ENCODE peak calls at places on chromosomes 2 and 18, in five cellular contexts. One of them, this sample, is unnamed.

GRCh38 chr18:68699043-68699442 is 15.9 kb downstream of the TMX3 start:
- DNase-seq in NCI-H446: no peak
- DNase-seq in Peyer's patch: no peak
- DNase-seq in effector CD4-positive, alpha-beta T cell: no peak
- DNase-seq in right cardiac atrium: no peak
- DNase-seq in this sample: no peak

GRCh38 chr18:79965119-79965902 is 868 bp downstream of the HSBP1L1 start:
- DNase-seq in effector CD4-positive, alpha-beta T cell: no peak
- DNase-seq in Peyer's patch: peak
- DNase-seq in NCI-H446: no peak
- DNase-seq in right cardiac atrium: peak
- DNase-seq in this sample: no peak

GRCh38 chr2:226831266-226831665 is 4.6 kb upstream of the RHBDD1 start:
- DNase-seq in right cardiac atrium: no peak
- DNase-seq in effector CD4-positive, alpha-beta T cell: no peak
- DNase-seq in NCI-H446: no peak
- DNase-seq in Peyer's patch: no peak
- DNase-seq in this sample: no peak

GRCh38 chr2:194327196-194327888 is 1329.7 kb upstream of the SLC39A10 start:
- DNase-seq in Peyer's patch: no peak
- DNase-seq in NCI-H446: no peak
- DNase-seq in right cardiac atrium: peak
- DNase-seq in effector CD4-positive, alpha-beta T cell: no peak
- DNase-seq in this sample: no peak

GRCh38 chr2:72137498-72138010 is 10.1 kb downstream of the CYP26B1 start:
- DNase-seq in Peyer's patch: peak
- DNase-seq in effector CD4-positive, alpha-beta T cell: peak
- DNase-seq in NCI-H446: no peak
- DNase-seq in right cardiac atrium: peak
- DNase-seq in this sample: no peak

GRCh38 chr2:95004287-95004686 is 21.2 kb upstream of the MAL start:
- DNase-seq in right cardiac atrium: no peak
- DNase-seq in Peyer's patch: no peak
- DNase-seq in effector CD4-positive, alpha-beta T cell: no peak
- DNase-seq in NCI-H446: no peak
- DNase-seq in this sample: no peak

GRCh38 chr2:26191316-26192159 is 18.6 kb downstream of the GAREM2 start:
- DNase-seq in Peyer's patch: no peak
- DNase-seq in right cardiac atrium: no peak
- DNase-seq in NCI-H446: no peak
- DNase-seq in effector CD4-positive, alpha-beta T cell: no peak
- DNase-seq in this sample: no peak

GRCh38 chr18:11178951-11179549 is 29.7 kb upstream of the PIEZO2 start:
- DNase-seq in effector CD4-positive, alpha-beta T cell: no peak
- DNase-seq in NCI-H446: no peak
- DNase-seq in Peyer's patch: no peak
- DNase-seq in right cardiac atrium: peak
- DNase-seq in this sample: no peak

GRCh38 chr18:46482831-46483230 is 174.2 kb downstream of the LOXHD1 start:
- DNase-seq in Peyer's patch: no peak
- DNase-seq in effector CD4-positive, alpha-beta T cell: no peak
- DNase-seq in NCI-H446: no peak
- DNase-seq in right cardiac atrium: no peak
- DNase-seq in this sample: no peak

GRCh38 chr2:108538000-108538625 is 3.8 kb downstream of the LIMS1 start:
- DNase-seq in NCI-H446: no peak
- DNase-seq in effector CD4-positive, alpha-beta T cell: no peak
- DNase-seq in Peyer's patch: no peak
- DNase-seq in right cardiac atrium: no peak
- DNase-seq in this sample: no peak

GRCh38 chr2:101433465-101433864 is 41.4 kb downstream of the RFX8 start:
- DNase-seq in Peyer's patch: no peak
- DNase-seq in NCI-H446: no peak
- DNase-seq in effector CD4-positive, alpha-beta T cell: no peak
- DNase-seq in right cardiac atrium: no peak
- DNase-seq in this sample: no peak

GRCh38 chr2:126719191-126720030 is 63.5 kb downstream of the GYPC start:
- DNase-seq in Peyer's patch: no peak
- DNase-seq in NCI-H446: no peak
- DNase-seq in effector CD4-positive, alpha-beta T cell: no peak
- DNase-seq in right cardiac atrium: peak
- DNase-seq in this sample: no peak

GRCh38 chr2:208315081-208315788 is 49.2 kb downstream of the PIKFYVE start:
- DNase-seq in Peyer's patch: no peak
- DNase-seq in effector CD4-positive, alpha-beta T cell: no peak
- DNase-seq in NCI-H446: no peak
- DNase-seq in right cardiac atrium: no peak
- DNase-seq in this sample: no peak

GRCh38 chr2:37168217-37168981 is 11.6 kb upstream of the EIF2AK2 start:
- DNase-seq in effector CD4-positive, alpha-beta T cell: no peak
- DNase-seq in NCI-H446: no peak
- DNase-seq in Peyer's patch: peak
- DNase-seq in right cardiac atrium: peak
- DNase-seq in this sample: peak

GRCh38 chr2:180618570-180618969 is 361.8 kb upstream of the UBE2E3 start:
- DNase-seq in NCI-H446: no peak
- DNase-seq in Peyer's patch: no peak
- DNase-seq in right cardiac atrium: peak
- DNase-seq in effector CD4-positive, alpha-beta T cell: no peak
- DNase-seq in this sample: no peak

GRCh38 chr2:27737676-27738348 is 33.7 kb upstream of the MRPL33 start:
- DNase-seq in NCI-H446: no peak
- DNase-seq in right cardiac atrium: peak
- DNase-seq in Peyer's patch: peak
- DNase-seq in effector CD4-positive, alpha-beta T cell: no peak
- DNase-seq in this sample: no peak

GRCh38 chr2:60853512-60853911 is 27.9 kb upstream of the REL start:
- DNase-seq in NCI-H446: no peak
- DNase-seq in Peyer's patch: no peak
- DNase-seq in right cardiac atrium: no peak
- DNase-seq in effector CD4-positive, alpha-beta T cell: no peak
- DNase-seq in this sample: no peak

GRCh38 chr2:168422584-168422983 is 33.5 kb upstream of the CERS6 start:
- DNase-seq in NCI-H446: no peak
- DNase-seq in effector CD4-positive, alpha-beta T cell: no peak
- DNase-seq in Peyer's patch: no peak
- DNase-seq in right cardiac atrium: no peak
- DNase-seq in this sample: no peak